ENCODE peak calls at places on chromosome 5, in six cellular contexts. S, C, U, W, Z and F are unnamed samples.

GRCh38 chr5:72063219-72063819 is 44.0 kb upstream of the MAP1B start:
- DNase-seq in C (peak), S (no peak), U (peak), W (peak), Z (peak), F (peak)

GRCh38 chr5:154385236-154385512 is 60.6 kb upstream of the SAP30L start:
- DNase-seq in C (no peak), W (no peak), S (no peak), Z (no peak), U (no peak), F (no peak)

GRCh38 chr5:73867344-73868335 is 241.6 kb downstream of the ARHGEF28 start:
- DNase-seq in S (no peak), Z (no peak), U (no peak), W (no peak), C (peak), F (no peak)

GRCh38 chr5:74233571-74233970 is 407.0 kb downstream of the ENC1 start:
- DNase-seq in U (no peak), Z (peak), C (no peak), S (no peak), W (no peak), F (no peak)

GRCh38 chr5:16792278-16793275 is 143.5 kb downstream of the MYO10 start:
- DNase-seq in W (no peak), S (no peak), C (no peak), Z (no peak), U (no peak), F (no peak)

GRCh38 chr5:77066823-77067442 is 20.2 kb downstream of the ZBED3 start:
- DNase-seq in U (no peak), S (no peak), W (no peak), C (no peak), Z (no peak), F (peak)

GRCh38 chr5:149453618-149454415 is 74.7 kb upstream of the IL17B start:
- DNase-seq in C (no peak), S (no peak), W (no peak), U (no peak), Z (no peak), F (no peak)

GRCh38 chr5:35337332-35338168 is 107.3 kb upstream of the PRLR start:
- DNase-seq in Z (no peak), C (no peak), W (no peak), U (no peak), S (no peak), F (no peak)

GRCh38 chr5:66246621-66247020 is 102.5 kb downstream of the SREK1 start:
- DNase-seq in U (no peak), Z (no peak), W (no peak), C (peak), S (no peak), F (no peak)

GRCh38 chr5:2841208-2841607 is 89.7 kb upstream of the IRX2 start:
- DNase-seq in S (no peak), U (no peak), W (no peak), Z (no peak), C (no peak), F (peak)

GRCh38 chr5:19891658-19892057 is 96.3 kb downstream of the CDH18 start:
- DNase-seq in S (no peak), U (no peak), C (no peak), Z (no peak), W (no peak), F (no peak)

GRCh38 chr5:53642006-53642405 is 81.6 kb downstream of the NDUFS4 start:
- DNase-seq in W (no peak), C (no peak), Z (peak), S (no peak), U (no peak), F (no peak)

GRCh38 chr5:68139601-68140441 is 75.7 kb upstream of the PIK3R1 start:
- DNase-seq in Z (no peak), W (no peak), U (no peak), C (no peak), S (no peak), F (no peak)

GRCh38 chr5:150278046-150278760 is 11.4 kb downstream of the CAMK2A start:
- DNase-seq in Z (no peak), C (no peak), S (no peak), W (no peak), U (no peak), F (no peak)

GRCh38 chr5:163564321-163564924 is 59.0 kb downstream of the MAT2B start:
- DNase-seq in S (peak), W (peak), U (peak), Z (peak), C (peak), F (peak)

GRCh38 chr5:7762267-7762666 is 88.7 kb downstream of the CFAP90 start:
- DNase-seq in W (no peak), C (no peak), U (no peak), Z (no peak), S (no peak), F (no peak)

GRCh38 chr5:136799806-136800372 is 434.5 kb upstream of the TRPC7 start:
- DNase-seq in C (no peak), U (no peak), S (no peak), W (no peak), Z (no peak), F (no peak)

GRCh38 chr5:116273458-116274242 is 188.8 kb downstream of the COMMD10 start:
- DNase-seq in C (no peak), S (peak), W (no peak), Z (no peak), U (no peak), F (no peak)

GRCh38 chr5:137699291-137700281 is 36.3 kb downstream of the KLHL3 start:
- DNase-seq in C (no peak), S (no peak), W (no peak), Z (peak), U (no peak), F (no peak)

GRCh38 chr5:38463634-38464521 is 92.6 kb downstream of the LIFR start:
- DNase-seq in S (no peak), U (no peak), Z (peak), C (peak), W (peak), F (no peak)

GRCh38 chr5:14146725-14147124 is 3.6 kb downstream of the TRIO start:
- DNase-seq in S (no peak), W (no peak), Z (no peak), U (no peak), C (no peak), F (no peak)

GRCh38 chr5:172644711-172645110 is 3.6 kb downstream of the NEURL1B start:
- DNase-seq in Z (no peak), U (no peak), C (no peak), W (no peak), S (no peak), F (no peak)

GRCh38 chr5:109468737-109469420 is 59.1 kb upstream of the PJA2 start:
- DNase-seq in W (peak), Z (peak), C (peak), U (peak), S (peak), F (peak)

GRCh38 chr5:146447734-146448380 is 724 bp downstream of the TCERG1 start:
- DNase-seq in S (no peak), W (peak), Z (peak), C (peak), U (no peak), F (peak)

GRCh38 chr5:59007460-59008063 is 424.7 kb downstream of the RAB3C start:
- DNase-seq in Z (peak), U (no peak), W (no peak), S (no peak), C (no peak), F (peak)

GRCh38 chr5:126079266-126079665 is 343.9 kb upstream of the GRAMD2B start:
- DNase-seq in W (no peak), Z (no peak), U (no peak), C (no peak), S (no peak), F (no peak)

GRCh38 chr5:107381189-107381856 is 289.4 kb downstream of the EFNA5 start:
- DNase-seq in C (peak), U (no peak), Z (no peak), W (peak), S (no peak), F (no peak)

GRCh38 chr5:125609011-125609410 is 814.2 kb upstream of the GRAMD2B start:
- DNase-seq in Z (no peak), U (no peak), S (no peak), C (no peak), W (no peak), F (no peak)

GRCh38 chr5:55665065-55665464 is 47.1 kb downstream of the SLC38A9 start:
- DNase-seq in S (no peak), Z (no peak), U (no peak), C (no peak), W (no peak), F (no peak)

GRCh38 chr5:107687404-107687803 is 16.7 kb upstream of the EFNA5 start:
- DNase-seq in U (no peak), C (no peak), Z (no peak), S (no peak), W (no peak), F (no peak)

GRCh38 chr5:136891601-136892000 is 526.3 kb upstream of the TRPC7 start:
- DNase-seq in S (no peak), C (no peak), W (no peak), U (no peak), Z (no peak), F (no peak)

GRCh38 chr5:176888016-176888864 is 10.9 kb downstream of the HK3 start:
- DNase-seq in S (no peak), Z (no peak), U (no peak), C (no peak), W (no peak), F (no peak)

GRCh38 chr5:92544567-92544966 is 1036.5 kb downstream of the NR2F1-AS1 start:
- DNase-seq in W (no peak), Z (no peak), S (no peak), C (no peak), U (no peak), F (no peak)

GRCh38 chr5:177116631-177117373 is 16.8 kb upstream of the NSD1 start:
- DNase-seq in U (peak), W (no peak), C (no peak), S (no peak), Z (peak), F (no peak)

GRCh38 chr5:93039888-93040287 is 541.1 kb downstream of the NR2F1-AS1 start:
- DNase-seq in S (no peak), C (no peak), W (no peak), U (no peak), Z (no peak), F (no peak)

GRCh38 chr5:109580225-109580624 is 109.5 kb upstream of the MAN2A1 start:
- DNase-seq in W (no peak), Z (no peak), S (no peak), U (no peak), C (no peak), F (no peak)

GRCh38 chr5:109852371-109853160 is 162.8 kb downstream of the MAN2A1 start:
- DNase-seq in W (no peak), Z (no peak), S (no peak), U (no peak), C (no peak), F (no peak)

GRCh38 chr5:100616981-100617380 is 81.8 kb downstream of the FAM174A start:
- DNase-seq in U (no peak), S (no peak), C (no peak), Z (no peak), W (no peak), F (no peak)

DNA sequence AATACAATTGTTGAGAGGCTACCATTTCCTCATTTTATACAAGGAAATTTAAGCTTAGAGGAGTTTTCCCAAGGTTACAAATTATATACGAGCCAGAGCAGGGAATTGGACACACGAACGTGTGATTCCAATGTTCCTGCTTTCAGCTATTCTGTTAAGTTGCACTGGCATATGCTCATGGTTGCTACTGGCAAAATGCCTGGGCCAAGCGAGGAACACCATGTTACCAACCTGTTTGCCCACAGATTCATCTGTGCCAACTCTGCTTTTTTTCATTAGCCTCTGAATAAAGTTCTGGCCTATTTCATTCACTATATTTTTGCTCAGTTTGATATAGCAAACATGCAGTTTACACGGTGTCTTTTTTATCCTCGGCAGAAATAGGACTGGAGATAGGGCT is 5.1 kb upstream of the C5orf46 start:
- DNase-seq in C (no peak), U (no peak), W (no peak), S (no peak), Z (no peak), F (no peak)
- TF ChIP-seq MYC in C (no peak), U (no peak), W (no peak), S (no peak), Z (no peak), F (no peak)

GRCh38 chr5:110865400-110866094 is 126.7 kb downstream of the SLC25A46 start:
- DNase-seq in Z (peak), C (peak), W (peak), U (peak), S (no peak), F (peak)
- TF ChIP-seq CTCF in Z (no peak), C (peak), W (peak), U (peak), S (peak), F (peak)

GRCh38 chr5:123144096-123144495 is 55.1 kb downstream of the PRDM6 start:
- DNase-seq in S (no peak), C (no peak), U (no peak), W (no peak), Z (no peak), F (no peak)
- TF ChIP-seq MYC in S (no peak), C (no peak), U (no peak), W (no peak), Z (no peak), F (no peak)

DNA sequence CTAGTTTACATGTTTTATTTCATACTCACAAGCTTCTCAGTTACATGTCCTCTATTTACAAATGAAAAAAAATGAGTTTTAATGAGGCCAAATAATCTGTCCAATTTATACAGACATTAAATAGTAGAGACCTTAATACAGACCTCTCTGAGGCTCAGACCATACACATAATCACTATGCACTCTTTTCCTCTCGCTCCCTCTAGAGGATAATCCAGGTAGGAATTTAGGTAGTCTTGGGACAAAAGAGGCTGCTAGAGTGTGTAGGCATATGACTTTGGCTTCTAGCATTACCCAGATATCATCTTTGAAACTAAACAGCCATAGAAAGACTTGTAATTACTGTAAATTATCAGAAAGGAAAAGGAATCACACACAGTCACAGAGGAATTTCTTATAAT is 444.7 kb downstream of the HINT1 start:
- DNase-seq in W (peak), C (peak), S (no peak), Z (peak), U (peak), F (peak)
- TF ChIP-seq CTCF in W (peak), C (peak), S (peak), Z (peak), U (peak), F (peak)

DNA sequence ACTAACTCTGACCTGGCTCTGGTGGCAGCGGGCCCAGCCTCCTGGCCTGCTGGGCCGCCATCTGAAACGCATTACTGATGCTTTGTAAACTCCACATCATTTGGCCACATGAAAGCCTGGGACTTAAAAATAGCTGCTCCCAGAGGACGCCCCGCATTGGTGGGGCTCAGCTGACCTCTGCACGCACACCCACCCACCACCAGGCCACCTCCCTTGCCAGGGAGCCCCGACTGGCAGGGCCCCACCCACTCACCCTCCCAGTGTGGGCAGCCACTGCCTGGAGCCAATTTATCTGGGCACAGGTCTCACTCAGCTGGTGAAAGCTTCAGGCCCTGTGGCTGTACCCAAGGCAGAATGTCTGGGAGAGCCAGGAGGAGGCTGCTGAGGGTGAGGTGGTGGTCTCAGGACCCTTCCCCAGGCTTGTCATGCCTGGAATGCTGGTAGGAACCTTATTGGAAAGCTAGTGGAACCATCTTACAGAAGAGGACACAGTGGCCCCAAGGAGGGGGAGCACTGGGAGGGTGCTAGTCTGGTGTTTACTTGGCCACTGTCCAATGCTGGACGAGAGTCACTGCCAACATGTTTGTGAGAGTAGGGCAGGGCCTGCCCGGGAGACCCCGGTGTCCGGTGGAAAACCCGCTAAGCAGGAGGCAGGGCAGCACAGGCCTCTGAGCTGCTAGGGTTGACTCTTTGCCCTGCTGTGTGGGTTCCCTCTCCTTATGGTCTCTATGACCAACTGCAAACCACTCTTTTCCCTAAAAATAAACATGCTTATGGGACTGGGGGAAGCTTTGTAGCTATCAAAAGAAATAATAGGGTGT is 10.9 kb downstream of the TCF7 start:
- DNase-seq in W (no peak), C (no peak), S (no peak), U (no peak), Z (peak), F (no peak)
- TF ChIP-seq MYC in W (no peak), C (no peak), S (no peak), U (no peak), Z (no peak), F (no peak)

GRCh38 chr5:156004754-156005153 is 322.2 kb upstream of the SGCD start:
- DNase-seq in W (no peak), U (no peak), S (no peak), C (no peak), Z (no peak), F (no peak)
- TF ChIP-seq CTCF in W (no peak), U (no peak), S (no peak), C (no peak), Z (no peak), F (no peak)